ENCODE peak calls at places on chromosomes 12 and 14, in six cellular contexts. One of them, this sample, is unnamed.

GRCh38 chr14:75301666-75302325 is 23.2 kb downstream of the FOS start:
- DNase-seq in cardiac fibroblast: peak
- DNase-seq in IMR-90: no peak
- DNase-seq in CMK: peak
- DNase-seq in HCT116: no peak
- DNase-seq in AG09319: no peak
- DNase-seq in this sample: no peak

GRCh38 chr14:44494125-44494524 is 13.0 kb downstream of the FSCB start:
- DNase-seq in cardiac fibroblast: no peak
- DNase-seq in IMR-90: no peak
- DNase-seq in CMK: no peak
- DNase-seq in HCT116: no peak
- DNase-seq in AG09319: no peak
- DNase-seq in this sample: no peak

GRCh38 chr14:37864861-37865718 is 269.7 kb downstream of the TTC6 start:
- DNase-seq in cardiac fibroblast: peak
- DNase-seq in IMR-90: peak
- DNase-seq in CMK: no peak
- DNase-seq in HCT116: no peak
- DNase-seq in AG09319: peak
- DNase-seq in this sample: peak

GRCh38 chr14:47365248-47365647 is 310.2 kb downstream of the MDGA2 start:
- DNase-seq in cardiac fibroblast: no peak
- DNase-seq in IMR-90: no peak
- DNase-seq in CMK: no peak
- DNase-seq in HCT116: no peak
- DNase-seq in AG09319: no peak
- DNase-seq in this sample: no peak

GRCh38 chr12:4911316-4911994 is 1.8 kb downstream of the KCNA1 start:
- DNase-seq in cardiac fibroblast: no peak
- DNase-seq in IMR-90: no peak
- DNase-seq in CMK: no peak
- DNase-seq in HCT116: no peak
- DNase-seq in AG09319: no peak
- DNase-seq in this sample: no peak

GRCh38 chr12:49675137-49675536 is 32.1 kb downstream of the FMNL3 start:
- DNase-seq in cardiac fibroblast: no peak
- DNase-seq in IMR-90: no peak
- DNase-seq in CMK: no peak
- DNase-seq in HCT116: no peak
- DNase-seq in AG09319: no peak
- DNase-seq in this sample: no peak

GRCh38 chr12:11877869-11878780 is 192.6 kb upstream of the BCL2L14 start:
- DNase-seq in cardiac fibroblast: peak
- DNase-seq in IMR-90: peak
- DNase-seq in CMK: no peak
- DNase-seq in HCT116: no peak
- DNase-seq in AG09319: no peak
- DNase-seq in this sample: peak

GRCh38 chr12:56867216-56867615 is 67.0 kb downstream of the SDR9C7 start:
- DNase-seq in cardiac fibroblast: no peak
- DNase-seq in IMR-90: no peak
- DNase-seq in CMK: no peak
- DNase-seq in HCT116: no peak
- DNase-seq in AG09319: no peak
- DNase-seq in this sample: no peak

GRCh38 chr12:26940820-26941219 is 2.5 kb downstream of the FGFR1OP2 start:
- DNase-seq in cardiac fibroblast: peak
- DNase-seq in IMR-90: peak
- DNase-seq in CMK: no peak
- DNase-seq in HCT116: no peak
- DNase-seq in AG09319: no peak
- DNase-seq in this sample: no peak

GRCh38 chr14:32252030-32252670 is 49.1 kb upstream of the RNU6-8 start:
- DNase-seq in cardiac fibroblast: peak
- DNase-seq in IMR-90: peak
- DNase-seq in CMK: no peak
- DNase-seq in HCT116: peak
- DNase-seq in AG09319: peak
- DNase-seq in this sample: peak

This sample was measured in stromal cell of bone marrow.